ENCODE peak calls at places on chromosomes 7 and 10, in eight cellular contexts. D, A, L, U, M, R, B and W are unnamed samples. For H3K36me3, the result is how much of the 10 kb centered on the place peaks cover.

GRCh38 chr10:37992083-37992482 is 15.6 kb upstream of the ZNF25 start:
- DNase-seq in M (no peak), L (no peak), D (no peak), R (no peak), B (no peak), A (no peak), U (no peak), W (no peak)

GRCh38 chr7:155494551-155494950 is 36.6 kb downstream of the EN2 start:
- DNase-seq in M (no peak), U (no peak), L (no peak), A (no peak), D (no peak), R (no peak), B (no peak), W (no peak)

GRCh38 chr7:20665096-20665495 is 49.6 kb downstream of the ABCB5 start:
- DNase-seq in B (no peak), L (no peak), D (no peak), A (no peak), M (no peak), R (no peak), U (no peak), W (no peak)

GRCh38 chr7:124940306-124940705 is 10.7 kb upstream of the POT1 start:
- DNase-seq in B (no peak), A (no peak), M (no peak), D (no peak), L (no peak), R (no peak), U (no peak), W (no peak)

GRCh38 chr7:100477871-100478248 is 1.2 kb downstream of the TSC22D4 start:
- DNase-seq in M (no peak), D (no peak), L (no peak), A (no peak), B (peak), R (no peak), U (no peak), W (no peak)

GRCh38 chr7:141945356-141945755 is 1.4 kb downstream of the CLEC5A start:
- DNase-seq in R (no peak), M (no peak), A (no peak), U (no peak), D (no peak), B (no peak), L (no peak), W (no peak)

GRCh38 chr7:36037121-36037662 is 115.9 kb upstream of the EEPD1 start:
- DNase-seq in D (no peak), M (no peak), R (peak), B (no peak), A (peak), L (peak), U (no peak), W (peak)

GRCh38 chr10:69892436-69893215 is 90.9 kb downstream of the COL13A1 start:
- DNase-seq in B (no peak), R (no peak), U (no peak), M (no peak), D (no peak), L (no peak), A (no peak), W (no peak)

GRCh38 chr7:123003539-123004126 is 8.1 kb upstream of the TAS2R16 start:
- DNase-seq in L (no peak), M (no peak), A (no peak), U (no peak), D (no peak), R (no peak), B (no peak), W (no peak)

GRCh38 chr10:1454964-1455363 is 282.4 kb downstream of the ADARB2 start:
- DNase-seq in A (no peak), B (no peak), R (no peak), D (no peak), L (no peak), U (no peak), M (no peak), W (no peak)

GRCh38 chr10:86314616-86315520 is 51.7 kb downstream of the GRID1 start:
- DNase-seq in U (no peak), R (no peak), B (no peak), D (no peak), L (no peak), A (no peak), M (peak), W (no peak)

GRCh38 chr7:92768501-92769360 is 67.6 kb downstream of the CDK6 start:
- DNase-seq in D (no peak), R (no peak), A (no peak), M (no peak), B (no peak), U (no peak), L (no peak), W (no peak)

GRCh38 chr10:5399332-5399731 is 5.3 kb downstream of the TUBAL3 start:
- DNase-seq in M (no peak), D (no peak), R (no peak), L (no peak), U (no peak), B (no peak), A (no peak), W (no peak)

GRCh38 chr10:80498833-80499671 is 38.6 kb upstream of the SH2D4B start:
- DNase-seq in A (peak), R (peak), M (peak), D (no peak), B (peak), L (peak), U (no peak), W (peak)

GRCh38 chr10:56836659-56837058 is 475.6 kb upstream of the ZWINT start:
- DNase-seq in L (no peak), U (no peak), R (no peak), B (no peak), D (no peak), A (no peak), M (no peak), W (no peak)

GRCh38 chr7:143284591-143285453 is at the start of gene TMEM139:
- DNase-seq in U (no peak), B (no peak), M (peak), A (peak), D (no peak), R (peak), L (no peak), W (peak)

GRCh38 chr7:1994931-1995330 is 237.8 kb downstream of the MAD1L1 start:
- DNase-seq in A (no peak), L (no peak), D (no peak), M (no peak), B (peak), U (no peak), R (no peak), W (no peak)

GRCh38 chr10:95387383-95387782 is 96.6 kb upstream of the PDLIM1 start:
- DNase-seq in R (no peak), M (no peak), L (no peak), U (no peak), D (no peak), B (no peak), A (no peak), W (no peak)

GRCh38 chr7:108094933-108095710 is 35.0 kb downstream of the LAMB4 start:
- DNase-seq in M (no peak), B (no peak), R (peak), L (no peak), D (no peak), U (no peak), A (peak), W (peak)

GRCh38 chr7:74289660-74290589 is 718 bp downstream of the CLIP2 start:
- DNase-seq in M (peak), L (peak), B (no peak), R (no peak), U (peak), A (no peak), D (peak), W (peak)

DNA sequence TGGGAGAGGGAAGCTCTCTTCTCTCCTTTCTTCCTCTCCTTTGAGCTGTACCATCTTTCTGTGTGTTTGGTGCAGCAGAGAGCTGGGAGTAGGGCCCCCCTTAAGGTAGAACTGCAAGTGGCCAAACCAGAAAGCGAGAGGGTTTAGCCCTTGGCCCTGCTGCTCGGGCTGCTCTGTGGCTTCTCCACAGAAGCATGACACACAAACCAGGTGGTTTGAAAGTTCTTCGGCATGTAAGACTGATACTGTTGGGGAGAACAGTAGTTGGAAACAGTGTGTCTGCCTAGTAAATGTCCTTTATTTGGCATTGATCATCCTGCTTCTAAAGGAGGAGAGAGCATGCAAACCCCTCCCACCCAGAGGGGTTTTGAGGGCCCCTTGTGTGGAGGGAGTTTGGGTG is 277.8 kb downstream of the CELF2 start:
- DNase-seq in D (no peak), A (no peak), U (no peak), B (no peak), L (no peak), R (no peak), M (no peak), W (no peak)
- H3K36me3 ChIP-seq in D (half or more), A (under half), U (half or more), B (half or more), L (under half), R (under half), M (half or more), W (under half)

GRCh38 chr7:128842674-128843641 is 12.8 kb downstream of the FLNC start:
- DNase-seq in R (no peak), B (peak), M (no peak), L (peak), A (no peak), D (no peak), U (no peak), W (no peak)
- H3K36me3 ChIP-seq in R (under half), B (half or more), M (under half), L (half or more), A (under half), D (under half), U (under half), W (under half)

DNA sequence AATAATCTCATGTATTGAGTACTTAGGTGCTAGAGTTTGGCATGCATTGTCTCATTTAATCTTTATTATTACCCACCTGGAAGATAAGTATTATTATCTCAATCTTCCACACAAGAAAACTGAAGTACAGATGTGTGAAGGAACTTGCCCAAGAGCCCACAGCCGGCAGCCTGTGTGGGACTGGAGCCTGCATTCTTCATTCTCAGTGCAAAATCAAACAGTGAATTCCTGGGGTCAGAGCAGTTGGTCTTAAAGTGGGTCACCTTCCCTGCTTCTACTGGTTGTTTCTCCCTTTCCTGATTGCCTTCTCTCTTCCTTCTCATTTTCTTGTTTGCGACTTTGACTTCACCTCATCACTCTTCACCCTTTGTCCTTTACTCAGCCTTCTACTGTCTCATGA is 144.7 kb upstream of the LYZL1 start:
- DNase-seq in R (no peak), U (no peak), L (no peak), B (no peak), M (no peak), D (no peak), A (no peak), W (no peak)
- H3K36me3 ChIP-seq in R (under half), U (under half), L (under half), B (under half), M (under half), D (under half), A (under half), W (under half)

DNA sequence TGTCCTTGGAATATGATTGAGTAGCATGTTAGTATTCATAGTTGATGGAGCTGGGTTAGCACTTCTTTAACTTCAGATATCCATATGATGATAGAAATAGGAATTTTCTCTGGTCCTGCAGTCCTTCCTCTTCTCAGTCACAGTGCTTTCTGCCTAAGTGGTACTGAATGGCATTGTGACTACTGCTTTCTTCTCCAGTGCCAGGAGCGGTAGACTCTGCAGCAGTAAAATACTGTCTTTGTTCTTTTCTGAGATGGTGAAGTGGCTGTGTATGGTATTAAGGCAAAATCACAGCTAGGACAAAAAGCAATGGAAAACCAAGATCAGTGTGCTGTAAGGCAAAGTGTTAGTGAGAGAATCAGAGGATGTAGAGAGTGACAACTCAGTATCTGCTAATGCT is 46.6 kb downstream of the C1GALT1 start:
- DNase-seq in B (no peak), M (no peak), L (no peak), R (no peak), A (no peak), U (no peak), D (no peak), W (no peak)
- H3K36me3 ChIP-seq in B (under half), M (under half), L (under half), R (under half), A (under half), U (under half), D (under half), W (under half)

DNA sequence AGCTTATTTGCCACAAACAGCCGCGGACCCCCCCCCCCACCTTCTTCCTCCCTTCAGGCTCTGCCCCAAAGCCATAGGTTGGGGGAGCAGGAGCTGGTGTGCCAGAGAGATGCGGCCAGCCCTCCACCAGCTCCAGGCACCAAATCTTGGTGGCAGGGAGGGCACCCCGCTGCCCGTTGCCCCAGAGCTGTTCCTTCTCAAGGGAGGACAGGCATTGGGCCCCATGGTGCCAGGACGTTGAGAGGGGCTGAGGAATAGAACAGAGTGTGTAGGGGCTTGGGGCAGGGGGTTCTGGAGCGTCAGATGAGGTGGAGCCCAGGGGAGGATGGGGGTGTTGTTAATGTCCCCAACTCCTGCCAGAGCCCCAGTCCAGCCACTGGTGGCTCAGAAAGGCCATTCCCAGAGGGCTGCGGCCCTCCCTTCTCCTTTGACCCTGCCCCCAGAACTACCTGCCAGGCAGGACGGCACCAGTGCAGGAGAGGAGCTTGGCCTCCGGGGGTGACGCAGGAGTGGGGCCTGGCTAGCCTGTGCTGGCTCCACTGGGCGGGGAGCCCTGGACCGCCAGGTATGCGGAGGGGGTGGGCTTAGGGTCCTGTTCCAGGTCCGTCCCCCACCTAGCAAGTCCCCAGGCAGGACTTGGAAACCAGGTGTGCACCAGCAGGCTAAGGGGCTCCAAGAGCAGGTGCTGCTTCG is 10.0 kb upstream of the SEC24C start:
- DNase-seq in L (no peak), A (no peak), R (no peak), M (no peak), U (no peak), D (no peak), B (no peak), W (no peak)
- H3K36me3 ChIP-seq in L (under half), A (under half), R (under half), M (under half), U (under half), D (under half), B (half or more), W (under half)

GRCh38 chr7:44211126-44211675 is 10.4 kb downstream of the YKT6 start:
- DNase-seq in U (no peak), R (no peak), D (no peak), M (peak), A (no peak), B (no peak), L (no peak), W (no peak)

GRCh38 chr7:44213206-44213871 is 12.6 kb downstream of the YKT6 start:
- DNase-seq in D (no peak), L (no peak), A (no peak), M (peak), B (peak), U (no peak), R (no peak), W (no peak)

GRCh38 chr7:44213872-44214595 is 13.3 kb downstream of the YKT6 start:
- DNase-seq in A (no peak), U (no peak), D (no peak), B (no peak), L (no peak), M (peak), R (peak), W (no peak)

GRCh38 chr7:44212018-44212417 is 11.2 kb downstream of the YKT6 start:
- DNase-seq in M (peak), U (no peak), A (no peak), B (no peak), L (no peak), R (no peak), D (no peak), W (no peak)

DNA sequence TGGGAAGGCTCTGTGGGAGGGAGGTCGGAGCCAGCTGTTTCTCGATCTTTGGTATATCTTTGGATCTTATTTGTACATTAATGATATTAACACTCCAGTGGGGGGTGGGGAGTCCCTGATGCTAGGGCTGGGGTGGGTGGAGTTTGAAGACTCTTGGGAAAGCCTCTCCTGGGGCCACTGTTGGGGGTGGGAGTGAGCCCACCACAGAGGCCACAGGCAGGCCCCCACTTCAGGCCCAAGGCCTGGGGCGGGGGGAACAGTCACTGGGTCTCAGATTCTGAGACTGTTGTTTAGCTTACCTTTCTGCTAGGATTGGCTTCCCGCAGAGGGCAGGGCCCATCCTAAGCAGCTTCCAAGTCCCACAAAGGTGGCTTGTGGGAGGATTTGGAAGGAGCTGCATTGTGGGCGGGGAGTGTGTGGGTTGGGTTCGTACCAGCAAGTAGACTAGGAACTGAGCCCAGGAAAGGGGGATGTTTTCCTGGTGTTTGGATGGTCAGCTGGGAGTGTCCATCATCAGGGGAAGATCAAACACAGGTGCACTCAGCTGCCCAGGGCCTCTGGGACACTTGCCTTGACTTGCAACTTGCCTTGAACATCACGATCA is 11.9 kb downstream of the YKT6 start:
- DNase-seq in U (no peak), L (no peak), D (no peak), R (no peak), A (no peak), B (no peak), M (peak), W (no peak)
- H3K36me3 ChIP-seq in U (under half), L (half or more), D (half or more), R (under half), A (half or more), B (half or more), M (half or more), W (under half)

GRCh38 chr10:125844673-125845300 is 21.4 kb downstream of the BCCIP start:
- DNase-seq in R (no peak), B (no peak), D (no peak), M (no peak), L (no peak), A (no peak), U (no peak), W (no peak)
- H3K36me3 ChIP-seq in R (under half), B (half or more), D (under half), M (half or more), L (half or more), A (under half), U (under half), W (under half)

DNA sequence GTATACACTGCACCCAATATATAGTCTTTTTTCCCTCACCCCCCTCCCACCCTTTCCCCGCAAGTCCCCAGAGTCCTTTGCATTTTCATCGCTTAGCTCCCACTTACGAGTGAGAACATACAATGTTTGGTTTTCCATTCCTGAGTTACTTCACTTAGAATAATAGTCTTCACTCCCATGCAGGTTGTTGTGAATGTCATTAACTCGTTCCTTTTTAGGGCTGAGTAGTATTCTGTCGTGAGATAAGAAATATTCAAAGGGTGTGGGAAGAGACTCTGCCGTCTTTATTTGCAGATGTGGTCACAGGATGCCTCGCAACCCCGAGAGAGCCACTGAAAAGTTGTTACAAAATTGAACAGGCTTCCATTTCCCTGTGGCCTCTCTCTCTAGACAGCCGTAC is 137.9 kb upstream of the SH2B2 start:
- DNase-seq in L (no peak), D (no peak), B (no peak), R (no peak), A (no peak), M (no peak), U (no peak), W (no peak)
- H3K36me3 ChIP-seq in L (under half), D (under half), B (under half), R (under half), A (under half), M (under half), U (under half), W (under half)

GRCh38 chr10:91824076-91824475 is 25.9 kb downstream of the TNKS2 start:
- DNase-seq in R (no peak), M (no peak), D (no peak), L (no peak), A (no peak), U (no peak), B (no peak), W (no peak)
- H3K36me3 ChIP-seq in R (under half), M (half or more), D (half or more), L (half or more), A (under half), U (under half), B (half or more), W (under half)

GRCh38 chr10:13086051-13086450 is 13.9 kb upstream of the OPTN start:
- DNase-seq in L (no peak), R (no peak), U (no peak), D (no peak), B (no peak), A (no peak), M (no peak), W (no peak)
- H3K36me3 ChIP-seq in L (under half), R (under half), U (under half), D (under half), B (under half), A (under half), M (under half), W (under half)